ENCODE peak calls at places on chromosomes 16 and 17, in five cellular contexts. One of them, this sample, is unnamed.
A peak's percentile ranks its signal among the peaks of the same experiment; 100 is the strongest.

GRCh38 chr16:10266809-10267208 is 84.6 kb upstream of the GRIN2A start:
- DNase-seq in SK-N-SH: no peak
- DNase-seq in GM12878: peak; percentile 54
- DNase-seq in IMR-90: no peak
- DNase-seq in K562: no peak
- DNase-seq in this sample: no peak

GRCh38 chr17:10192963-10193362 is 5.4 kb downstream of the GAS7 start:
- DNase-seq in SK-N-SH: no peak
- DNase-seq in IMR-90: peak; percentile 84
- DNase-seq in K562: no peak
- DNase-seq in GM12878: no peak
- DNase-seq in this sample: no peak

GRCh38 chr17:15883617-15884111 is 61.3 kb upstream of the ADORA2B start:
- DNase-seq in SK-N-SH: no peak
- DNase-seq in K562: no peak
- DNase-seq in IMR-90: peak; percentile 93
- DNase-seq in GM12878: no peak
- DNase-seq in this sample: no peak

GRCh38 chr16:4664538-4665418 is 28.6 kb upstream of the NUDT16L1 start:
- DNase-seq in SK-N-SH: no peak
- DNase-seq in K562: no peak
- DNase-seq in IMR-90: no peak
- DNase-seq in GM12878: no peak
- DNase-seq in this sample: no peak

GRCh38 chr16:27149986-27150385 is 53.3 kb upstream of the KDM8 start:
- DNase-seq in GM12878: peak; percentile 13
- DNase-seq in K562: no peak
- DNase-seq in SK-N-SH: no peak
- DNase-seq in IMR-90: no peak
- DNase-seq in this sample: no peak

GRCh38 chr16:27355610-27356009 is 41.8 kb downstream of the IL4R start:
- DNase-seq in IMR-90: peak; percentile 22
- DNase-seq in GM12878: no peak
- DNase-seq in K562: peak; percentile 36
- DNase-seq in SK-N-SH: no peak
- DNase-seq in this sample: no peak

GRCh38 chr16:20023190-20023589 is 50.5 kb downstream of the GPR139 start:
- DNase-seq in IMR-90: peak; percentile 17
- DNase-seq in GM12878: no peak
- DNase-seq in SK-N-SH: no peak
- DNase-seq in K562: peak; percentile 13
- DNase-seq in this sample: no peak

GRCh38 chr17:76968707-76969597 is 100.7 kb downstream of the MGAT5B start:
- DNase-seq in K562: no peak
- DNase-seq in GM12878: no peak
- DNase-seq in SK-N-SH: peak; percentile 84
- DNase-seq in IMR-90: no peak
- DNase-seq in this sample: no peak

GRCh38 chr17:45784583-45785372 is 658 bp downstream of the CRHR1 start:
- DNase-seq in GM12878: no peak
- DNase-seq in SK-N-SH: peak; percentile 90
- DNase-seq in IMR-90: no peak
- DNase-seq in K562: peak; percentile 69
- DNase-seq in this sample: no peak

GRCh38 chr17:14405189-14405588 is 104.3 kb downstream of the HS3ST3B1 start:
- DNase-seq in K562: no peak
- DNase-seq in SK-N-SH: no peak
- DNase-seq in GM12878: no peak
- DNase-seq in IMR-90: no peak
- DNase-seq in this sample: no peak

GRCh38 chr17:80504671-80505413 is 28.4 kb upstream of the NPTX1 start:
- DNase-seq in SK-N-SH: no peak
- DNase-seq in K562: no peak
- DNase-seq in IMR-90: peak; percentile 85
- DNase-seq in GM12878: no peak
- DNase-seq in this sample: peak; percentile 67

GRCh38 chr17:29593546-29594440 is 861 bp downstream of the ANKRD13B start:
- DNase-seq in GM12878: no peak
- DNase-seq in IMR-90: peak; percentile 24
- DNase-seq in K562: peak; percentile 50
- DNase-seq in SK-N-SH: no peak
- DNase-seq in this sample: no peak

GRCh38 chr16:55532227-55532626 is 23.4 kb downstream of the LPCAT2 start:
- DNase-seq in SK-N-SH: no peak
- DNase-seq in K562: no peak
- DNase-seq in IMR-90: peak; percentile 51
- DNase-seq in GM12878: no peak
- DNase-seq in this sample: no peak

GRCh38 chr16:12431547-12431946 is 372.1 kb downstream of the CPPED1 start:
- DNase-seq in GM12878: no peak
- DNase-seq in IMR-90: no peak
- DNase-seq in SK-N-SH: no peak
- DNase-seq in K562: no peak
- DNase-seq in this sample: no peak

GRCh38 chr17:3008336-3009279 is 54.8 kb downstream of the OR1D5 start:
- DNase-seq in K562: no peak
- DNase-seq in GM12878: no peak
- DNase-seq in SK-N-SH: no peak
- DNase-seq in IMR-90: no peak
- DNase-seq in this sample: no peak

GRCh38 chr17:62725791-62726249 is 82.3 kb downstream of the MARCHF10 start:
- DNase-seq in GM12878: no peak
- DNase-seq in IMR-90: peak; percentile 64
- DNase-seq in SK-N-SH: no peak
- DNase-seq in K562: no peak
- DNase-seq in this sample: no peak

GRCh38 chr17:82648761-82649474 is 674 bp upstream of the WDR45B start:
- DNase-seq in IMR-90: no peak
- DNase-seq in K562: peak; percentile 86
- DNase-seq in SK-N-SH: peak; percentile 95
- DNase-seq in GM12878: no peak
- DNase-seq in this sample: no peak

GRCh38 chr16:19841184-19841583 is 43.5 kb downstream of the GPRC5B start:
- DNase-seq in K562: no peak
- DNase-seq in IMR-90: no peak
- DNase-seq in SK-N-SH: no peak
- DNase-seq in GM12878: no peak
- DNase-seq in this sample: no peak

GRCh38 chr16:77636615-77637014 is 85.7 kb upstream of the NUDT7 start:
- DNase-seq in IMR-90: no peak
- DNase-seq in SK-N-SH: no peak
- DNase-seq in K562: no peak
- DNase-seq in GM12878: no peak
- DNase-seq in this sample: no peak

GRCh38 chr16:68644715-68645493 is at the start of gene CDH3:
- DNase-seq in SK-N-SH: peak; percentile 64
- DNase-seq in GM12878: no peak
- DNase-seq in K562: peak; percentile 29
- DNase-seq in IMR-90: no peak
- DNase-seq in this sample: no peak

GRCh38 chr17:73401911-73402310 is 90.1 kb upstream of the CDC42EP4 start:
- DNase-seq in IMR-90: peak; percentile 7
- DNase-seq in K562: peak; percentile 45
- DNase-seq in SK-N-SH: peak; percentile 67
- DNase-seq in GM12878: no peak
- DNase-seq in this sample: no peak

GRCh38 chr17:1714980-1715802 is 5.0 kb upstream of the TLCD2 start:
- DNase-seq in K562: peak; percentile 64
- DNase-seq in SK-N-SH: peak; percentile 62
- DNase-seq in IMR-90: peak; percentile 88
- DNase-seq in GM12878: no peak
- DNase-seq in this sample: peak; percentile 90

GRCh38 chr16:719815-720506 is 985 bp upstream of the ANTKMT start:
- DNase-seq in IMR-90: no peak
- DNase-seq in GM12878: no peak
- DNase-seq in K562: no peak
- DNase-seq in SK-N-SH: peak; percentile 54
- DNase-seq in this sample: peak; percentile 74

GRCh38 chr16:72467157-72467759 is 295.3 kb upstream of the PMFBP1 start:
- DNase-seq in K562: peak; percentile 7
- DNase-seq in SK-N-SH: peak; percentile 37
- DNase-seq in IMR-90: peak; percentile 60
- DNase-seq in GM12878: no peak
- DNase-seq in this sample: peak; percentile 2

GRCh38 chr16:29811170-29811895 is 660 bp upstream of the PRRT2 start:
- DNase-seq in IMR-90: peak; percentile 98
- DNase-seq in GM12878: peak; percentile 72
- DNase-seq in K562: peak; percentile 50
- DNase-seq in SK-N-SH: peak; percentile 88
- DNase-seq in this sample: peak; percentile 97

GRCh38 chr16:61834082-61834481 is 202.2 kb downstream of the CDH8 start:
- DNase-seq in SK-N-SH: no peak
- DNase-seq in GM12878: no peak
- DNase-seq in K562: no peak
- DNase-seq in IMR-90: no peak
- DNase-seq in this sample: no peak

GRCh38 chr16:11104168-11105037 is 151.6 kb downstream of the SOCS1 start:
- DNase-seq in IMR-90: no peak
- DNase-seq in K562: no peak
- DNase-seq in GM12878: no peak
- DNase-seq in SK-N-SH: no peak
- DNase-seq in this sample: no peak

GRCh38 chr16:90031931-90032663 is 12.8 kb upstream of the DBNDD1 start:
- DNase-seq in IMR-90: peak; percentile 48
- DNase-seq in K562: no peak
- DNase-seq in SK-N-SH: peak; percentile 78
- DNase-seq in GM12878: no peak
- DNase-seq in this sample: no peak

GRCh38 chr16:68411086-68411485 is 37.2 kb downstream of the SMPD3 start:
- DNase-seq in GM12878: no peak
- DNase-seq in SK-N-SH: no peak
- DNase-seq in K562: no peak
- DNase-seq in IMR-90: no peak
- DNase-seq in this sample: no peak

GRCh38 chr17:83116311-83116771 is 36.9 kb downstream of the METRNL start:
- DNase-seq in SK-N-SH: no peak
- DNase-seq in K562: no peak
- DNase-seq in IMR-90: no peak
- DNase-seq in GM12878: no peak
- DNase-seq in this sample: no peak

DNA sequence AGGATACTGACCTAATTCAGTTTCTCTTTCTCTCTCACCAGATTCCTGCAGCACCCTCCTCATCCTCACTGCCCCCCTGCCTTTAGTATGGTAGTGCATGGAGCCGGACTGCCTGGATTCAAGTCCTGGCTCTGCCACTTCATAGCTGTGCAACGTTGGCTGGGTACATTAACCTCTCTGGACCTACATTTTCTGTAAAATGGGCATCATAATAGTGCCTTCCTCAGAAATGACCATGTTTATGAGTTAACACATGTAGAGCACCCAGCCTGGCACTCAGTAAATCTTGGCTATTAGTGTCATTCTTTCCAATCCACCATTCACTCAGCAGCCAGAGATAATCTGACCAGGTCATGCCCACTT is 7.3 kb downstream of the UNC119 start:
- DNase-seq in SK-N-SH: no peak
- DNase-seq in GM12878: no peak
- DNase-seq in K562: no peak
- DNase-seq in IMR-90: no peak
- DNase-seq in this sample: no peak
- TF ChIP-seq RCOR1 in SK-N-SH: no peak
- TF ChIP-seq RCOR1 in GM12878: no peak
- TF ChIP-seq RCOR1 in K562: no peak
- TF ChIP-seq RCOR1 in IMR-90: no peak
- TF ChIP-seq RCOR1 in this sample: no peak

DNA sequence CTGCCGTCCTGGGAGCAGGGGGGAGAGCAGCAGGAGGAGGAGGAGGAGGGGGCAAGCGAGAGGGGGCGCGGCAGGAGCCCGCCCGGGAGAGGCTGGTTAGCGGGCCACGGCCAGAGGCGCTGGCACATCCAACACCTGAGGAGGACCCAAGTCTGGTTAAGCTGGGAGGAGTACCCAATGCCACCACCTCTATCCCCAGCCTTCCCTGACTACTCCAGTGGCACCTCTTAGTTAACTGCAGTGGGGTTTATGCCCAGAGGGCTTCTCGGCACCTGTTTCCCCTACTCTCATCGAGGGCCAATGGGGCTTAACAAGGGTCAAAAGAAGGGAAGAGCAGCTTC is 5.6 kb downstream of the PHOSPHO1 start:
- DNase-seq in SK-N-SH: no peak
- DNase-seq in K562: no peak
- DNase-seq in IMR-90: no peak
- DNase-seq in GM12878: no peak
- DNase-seq in this sample: no peak
- H3K4me3 ChIP-seq in SK-N-SH: no peak overlapping the region
- H3K4me3 ChIP-seq in K562: no peak overlapping the region
- H3K4me3 ChIP-seq in IMR-90: no peak overlapping the region
- H3K4me3 ChIP-seq in GM12878: no peak overlapping the region
- H3K4me3 ChIP-seq in this sample: no peak overlapping the region

GRCh38 chr17:7583253-7584109 is at the start of gene MPDU1:
- DNase-seq in K562: peak; percentile 70
- DNase-seq in IMR-90: peak; percentile 96
- DNase-seq in GM12878: peak; percentile 84
- DNase-seq in SK-N-SH: peak; percentile 93
- DNase-seq in this sample: peak; percentile 89
- H3K4me1 ChIP-seq in K562: peaks cover 80% of the 10 kb centered on the region
- H3K4me1 ChIP-seq in IMR-90: peaks cover 43% of the 10 kb centered on the region
- H3K4me1 ChIP-seq in GM12878: peaks cover 38% of the 10 kb centered on the region
- H3K4me1 ChIP-seq in SK-N-SH: peaks cover 32% of the 10 kb centered on the region
- H3K4me1 ChIP-seq in this sample: peaks cover 50% of the 10 kb centered on the region

GRCh38 chr17:44768505-44769142 is 9.8 kb downstream of the ADAM11 start:
- DNase-seq in GM12878: no peak
- DNase-seq in IMR-90: no peak
- DNase-seq in SK-N-SH: no peak
- DNase-seq in K562: no peak
- DNase-seq in this sample: no peak

GRCh38 chr17:44767493-44767892 is 8.7 kb downstream of the ADAM11 start:
- DNase-seq in GM12878: no peak
- DNase-seq in SK-N-SH: no peak
- DNase-seq in IMR-90: no peak
- DNase-seq in K562: no peak
- DNase-seq in this sample: no peak

GRCh38 chr17:44765965-44766364 is 7.2 kb downstream of the ADAM11 start:
- DNase-seq in GM12878: no peak
- DNase-seq in IMR-90: no peak
- DNase-seq in K562: no peak
- DNase-seq in SK-N-SH: no peak
- DNase-seq in this sample: no peak

GRCh38 chr17:44769230-44769629 is 10.4 kb downstream of the ADAM11 start:
- DNase-seq in SK-N-SH: no peak
- DNase-seq in IMR-90: no peak
- DNase-seq in K562: no peak
- DNase-seq in GM12878: no peak
- DNase-seq in this sample: no peak

DNA sequence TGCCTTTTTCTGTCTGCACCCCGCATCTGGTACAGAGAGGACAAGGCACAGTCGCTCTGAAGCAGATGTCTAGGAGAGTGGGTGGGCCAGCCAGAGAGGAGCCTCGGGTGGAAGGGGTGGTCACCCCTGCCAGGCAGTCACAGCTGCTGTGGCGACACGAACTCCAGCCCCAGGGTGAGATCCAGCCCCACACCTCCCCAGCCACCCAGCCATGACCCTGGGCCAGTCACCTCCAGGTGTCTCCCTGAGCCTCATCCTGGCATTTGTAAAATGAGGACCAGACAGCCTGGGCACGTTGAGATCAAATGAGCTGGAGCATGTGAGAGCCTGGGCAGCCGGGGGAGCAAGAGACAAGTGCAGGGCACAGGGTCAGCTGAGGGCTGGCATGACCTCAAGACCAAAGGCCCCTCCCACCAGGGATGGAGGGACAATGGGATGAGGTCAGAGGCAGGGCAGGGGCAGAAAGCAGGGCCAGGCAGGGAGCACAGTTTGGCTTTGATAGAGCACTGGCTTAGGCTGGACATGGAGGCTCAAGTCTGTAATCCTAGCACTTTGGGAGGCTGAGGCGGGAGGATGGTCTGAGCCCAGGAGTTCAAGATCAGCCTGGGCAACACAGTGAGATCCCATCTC is 7.7 kb downstream of the ADAM11 start:
- DNase-seq in IMR-90: no peak
- DNase-seq in GM12878: no peak
- DNase-seq in SK-N-SH: no peak
- DNase-seq in K562: no peak
- DNase-seq in this sample: no peak
- TF ChIP-seq RCOR1 in IMR-90: no peak
- TF ChIP-seq RCOR1 in GM12878: no peak
- TF ChIP-seq RCOR1 in SK-N-SH: no peak
- TF ChIP-seq RCOR1 in K562: no peak
- TF ChIP-seq RCOR1 in this sample: no peak

This sample was measured in A549.